ENCODE peak calls at places on chromosome 16, in nine cellular contexts. One of them, this sample, is unnamed.

GRCh38 chr16:813204-813915 is 12.8 kb upstream of the GNG13 start:
- DNase-seq in HCT116: no peak
- DNase-seq in SK-N-SH: peak; percentile 92
- DNase-seq in HL-60: peak; percentile 19
- DNase-seq in GM12878: no peak
- DNase-seq in GM23338: peak; percentile 87
- DNase-seq in Panc1: no peak
- DNase-seq in K562: peak; percentile 84
- DNase-seq in HepG2: peak; percentile 12
- DNase-seq in this sample: no peak

GRCh38 chr16:3012828-3013420 is at the start of gene CLDN9:
- DNase-seq in HCT116: no peak
- DNase-seq in SK-N-SH: no peak
- DNase-seq in HL-60: no peak
- DNase-seq in GM12878: no peak
- DNase-seq in GM23338: peak; percentile 75
- DNase-seq in Panc1: no peak
- DNase-seq in K562: no peak
- DNase-seq in HepG2: no peak
- DNase-seq in this sample: no peak

GRCh38 chr16:56506941-56507340 is 12.9 kb downstream of the BBS2 start:
- DNase-seq in HCT116: no peak
- DNase-seq in SK-N-SH: no peak
- DNase-seq in HL-60: no peak
- DNase-seq in GM12878: no peak
- DNase-seq in GM23338: no peak
- DNase-seq in Panc1: no peak
- DNase-seq in K562: no peak
- DNase-seq in HepG2: no peak
- DNase-seq in this sample: no peak

GRCh38 chr16:57871457-57871856 is 69.2 kb upstream of the KIFC3 start:
- DNase-seq in HCT116: no peak
- DNase-seq in SK-N-SH: no peak
- DNase-seq in HL-60: no peak
- DNase-seq in GM12878: no peak
- DNase-seq in GM23338: no peak
- DNase-seq in Panc1: no peak
- DNase-seq in K562: no peak
- DNase-seq in HepG2: no peak
- DNase-seq in this sample: peak; percentile 52

GRCh38 chr16:69199382-69199781 is 12.4 kb downstream of the SNTB2 start:
- DNase-seq in HCT116: no peak
- DNase-seq in SK-N-SH: no peak
- DNase-seq in HL-60: no peak
- DNase-seq in GM12878: no peak
- DNase-seq in GM23338: no peak
- DNase-seq in Panc1: no peak
- DNase-seq in K562: no peak
- DNase-seq in HepG2: no peak
- DNase-seq in this sample: peak; percentile 23

GRCh38 chr16:71707199-71707598 is 17.3 kb downstream of the PHLPP2 start:
- DNase-seq in HCT116: no peak
- DNase-seq in SK-N-SH: no peak
- DNase-seq in HL-60: no peak
- DNase-seq in GM12878: no peak
- DNase-seq in GM23338: peak; percentile 70
- DNase-seq in Panc1: no peak
- DNase-seq in K562: no peak
- DNase-seq in HepG2: no peak
- DNase-seq in this sample: no peak

GRCh38 chr16:70738083-70738977 is 52.5 kb upstream of the MTSS2 start:
- DNase-seq in HCT116: no peak
- DNase-seq in SK-N-SH: peak; percentile 81
- DNase-seq in HL-60: peak; percentile 77
- DNase-seq in GM12878: no peak
- DNase-seq in GM23338: peak; percentile 81
- DNase-seq in Panc1: no peak
- DNase-seq in K562: peak; percentile 71
- DNase-seq in HepG2: peak; percentile 79
- DNase-seq in this sample: peak; percentile 83

GRCh38 chr16:24668481-24669001 is 60.9 kb upstream of the TNRC6A start:
- DNase-seq in HCT116: no peak
- DNase-seq in SK-N-SH: no peak
- DNase-seq in HL-60: no peak
- DNase-seq in GM12878: no peak
- DNase-seq in GM23338: no peak
- DNase-seq in Panc1: no peak
- DNase-seq in K562: no peak
- DNase-seq in HepG2: no peak
- DNase-seq in this sample: no peak

GRCh38 chr16:72291121-72291520 is 119.2 kb upstream of the PMFBP1 start:
- DNase-seq in HCT116: peak; percentile 44
- DNase-seq in SK-N-SH: no peak
- DNase-seq in HL-60: no peak
- DNase-seq in GM12878: no peak
- DNase-seq in GM23338: peak; percentile 5
- DNase-seq in Panc1: no peak
- DNase-seq in K562: no peak
- DNase-seq in HepG2: no peak
- DNase-seq in this sample: peak; percentile 46

GRCh38 chr16:27450836-27451341 is 48.9 kb downstream of the IL21R start:
- DNase-seq in HCT116: no peak
- DNase-seq in SK-N-SH: no peak
- DNase-seq in HL-60: no peak
- DNase-seq in GM12878: peak; percentile 68
- DNase-seq in GM23338: no peak
- DNase-seq in Panc1: no peak
- DNase-seq in K562: no peak
- DNase-seq in HepG2: no peak
- DNase-seq in this sample: no peak

GRCh38 chr16:17345043-17345442 is 125.7 kb downstream of the XYLT1 start:
- DNase-seq in HCT116: no peak
- DNase-seq in SK-N-SH: no peak
- DNase-seq in HL-60: peak; percentile 67
- DNase-seq in GM12878: no peak
- DNase-seq in GM23338: no peak
- DNase-seq in Panc1: no peak
- DNase-seq in K562: no peak
- DNase-seq in HepG2: no peak
- DNase-seq in this sample: no peak

GRCh38 chr16:88649924-88650748 is 717 bp downstream of the CYBA start:
- DNase-seq in HCT116: no peak
- DNase-seq in SK-N-SH: peak; percentile 71
- DNase-seq in HL-60: peak; percentile 53
- DNase-seq in GM12878: no peak
- DNase-seq in GM23338: peak; percentile 64
- DNase-seq in Panc1: no peak
- DNase-seq in K562: peak; percentile 72
- DNase-seq in HepG2: peak; percentile 43
- DNase-seq in this sample: no peak

GRCh38 chr16:88651989-88652762 is 1.3 kb upstream of the CYBA start:
- DNase-seq in HCT116: no peak
- DNase-seq in SK-N-SH: no peak
- DNase-seq in HL-60: no peak
- DNase-seq in GM12878: no peak
- DNase-seq in GM23338: no peak
- DNase-seq in Panc1: no peak
- DNase-seq in K562: no peak
- DNase-seq in HepG2: no peak
- DNase-seq in this sample: no peak

GRCh38 chr16:88652763-88653065 is 1.9 kb upstream of the CYBA start:
- DNase-seq in HCT116: no peak
- DNase-seq in SK-N-SH: no peak
- DNase-seq in HL-60: no peak
- DNase-seq in GM12878: no peak
- DNase-seq in GM23338: no peak
- DNase-seq in Panc1: no peak
- DNase-seq in K562: no peak
- DNase-seq in HepG2: no peak
- DNase-seq in this sample: no peak

GRCh38 chr16:88650749-88651275 is at the start of gene CYBA:
- DNase-seq in HCT116: peak; percentile 57
- DNase-seq in SK-N-SH: peak; percentile 88
- DNase-seq in HL-60: peak; percentile 67
- DNase-seq in GM12878: peak; percentile 49
- DNase-seq in GM23338: peak; percentile 81
- DNase-seq in Panc1: no peak
- DNase-seq in K562: peak; percentile 96
- DNase-seq in HepG2: peak; percentile 83
- DNase-seq in this sample: peak; percentile 87

GRCh38 chr16:88651276-88651988 is 579 bp upstream of the CYBA start:
- DNase-seq in HCT116: peak; percentile 72
- DNase-seq in SK-N-SH: peak; percentile 65
- DNase-seq in HL-60: no peak
- DNase-seq in GM12878: peak; percentile 92
- DNase-seq in GM23338: peak; percentile 48
- DNase-seq in Panc1: peak; percentile 38
- DNase-seq in K562: peak; percentile 79
- DNase-seq in HepG2: peak; percentile 94
- DNase-seq in this sample: no peak
- TF ChIP-seq REST in HCT116: no peak
- TF ChIP-seq REST in SK-N-SH: no peak
- TF ChIP-seq REST in HL-60: no peak
- TF ChIP-seq REST in GM12878: peak; percentile 28
- TF ChIP-seq REST in GM23338: no peak
- TF ChIP-seq REST in Panc1: no peak
- TF ChIP-seq REST in K562: peak; percentile 51
- TF ChIP-seq REST in HepG2: no peak
- TF ChIP-seq REST in this sample: no peak

GRCh38 chr16:15913046-15913698 is 24.8 kb upstream of the CEP20 start:
- DNase-seq in HCT116: no peak
- DNase-seq in SK-N-SH: no peak
- DNase-seq in HL-60: no peak
- DNase-seq in GM12878: no peak
- DNase-seq in GM23338: no peak
- DNase-seq in Panc1: no peak
- DNase-seq in K562: no peak
- DNase-seq in HepG2: no peak
- DNase-seq in this sample: no peak

GRCh38 chr16:15903960-15904359 is 15.6 kb upstream of the CEP20 start:
- DNase-seq in HCT116: no peak
- DNase-seq in SK-N-SH: no peak
- DNase-seq in HL-60: no peak
- DNase-seq in GM12878: no peak
- DNase-seq in GM23338: no peak
- DNase-seq in Panc1: no peak
- DNase-seq in K562: no peak
- DNase-seq in HepG2: no peak
- DNase-seq in this sample: no peak

GRCh38 chr16:15911198-15911597 is 22.8 kb upstream of the CEP20 start:
- DNase-seq in HCT116: no peak
- DNase-seq in SK-N-SH: no peak
- DNase-seq in HL-60: no peak
- DNase-seq in GM12878: no peak
- DNase-seq in GM23338: no peak
- DNase-seq in Panc1: no peak
- DNase-seq in K562: no peak
- DNase-seq in HepG2: no peak
- DNase-seq in this sample: no peak

GRCh38 chr16:15906439-15906838 is 18.0 kb upstream of the CEP20 start:
- DNase-seq in HCT116: no peak
- DNase-seq in SK-N-SH: no peak
- DNase-seq in HL-60: no peak
- DNase-seq in GM12878: no peak
- DNase-seq in GM23338: no peak
- DNase-seq in Panc1: no peak
- DNase-seq in K562: no peak
- DNase-seq in HepG2: no peak
- DNase-seq in this sample: no peak

DNA sequence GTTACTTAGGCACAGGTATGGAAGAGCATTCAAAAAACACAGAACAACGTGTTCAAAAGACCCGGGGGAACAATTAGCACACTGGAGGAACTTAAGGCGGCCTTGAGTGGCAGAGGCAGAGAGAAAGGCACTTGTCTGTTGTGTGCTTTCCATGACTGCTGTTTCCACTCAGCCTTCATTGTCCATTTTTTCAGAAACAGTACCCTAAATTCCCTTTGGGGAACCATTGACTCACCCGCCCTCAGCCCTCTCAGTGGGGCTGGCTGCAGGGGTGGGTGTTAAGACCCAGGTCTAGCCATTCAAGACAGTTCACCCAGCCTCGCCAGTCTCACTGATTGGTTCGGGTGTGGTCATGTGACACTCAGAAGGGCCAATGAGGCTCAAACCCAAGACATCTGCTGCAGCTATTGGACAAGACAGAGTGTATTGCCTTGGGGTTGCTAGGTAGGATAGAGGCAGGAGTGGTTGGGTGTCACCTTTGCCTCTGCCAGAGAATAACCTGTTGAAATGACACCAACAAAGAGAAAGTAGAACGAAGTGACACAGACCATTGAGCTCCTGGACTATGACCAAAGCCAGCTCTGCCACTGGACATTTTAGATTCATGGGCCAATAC is 19.6 kb upstream of the CEP20 start:
- DNase-seq in HCT116: peak; percentile 91
- DNase-seq in SK-N-SH: peak; percentile 31
- DNase-seq in HL-60: peak; percentile 13
- DNase-seq in GM12878: peak; percentile 97
- DNase-seq in GM23338: peak; percentile 94
- DNase-seq in Panc1: no peak
- DNase-seq in K562: peak; percentile 88
- DNase-seq in HepG2: peak; percentile 89
- DNase-seq in this sample: peak; percentile 55
- TF ChIP-seq REST in HCT116: no peak
- TF ChIP-seq REST in SK-N-SH: no peak
- TF ChIP-seq REST in HL-60: no peak
- TF ChIP-seq REST in GM12878: no peak
- TF ChIP-seq REST in GM23338: no peak
- TF ChIP-seq REST in Panc1: no peak
- TF ChIP-seq REST in K562: no peak
- TF ChIP-seq REST in HepG2: no peak
- TF ChIP-seq REST in this sample: no peak

GRCh38 chr16:13915033-13915635 is 4.8 kb upstream of the ERCC4 start:
- DNase-seq in HCT116: no peak
- DNase-seq in SK-N-SH: no peak
- DNase-seq in HL-60: no peak
- DNase-seq in GM12878: no peak
- DNase-seq in GM23338: no peak
- DNase-seq in Panc1: no peak
- DNase-seq in K562: no peak
- DNase-seq in HepG2: peak; percentile 45
- DNase-seq in this sample: no peak
- TF ChIP-seq REST in HCT116: no peak
- TF ChIP-seq REST in SK-N-SH: no peak
- TF ChIP-seq REST in HL-60: no peak
- TF ChIP-seq REST in GM12878: no peak
- TF ChIP-seq REST in GM23338: no peak
- TF ChIP-seq REST in Panc1: no peak
- TF ChIP-seq REST in K562: no peak
- TF ChIP-seq REST in HepG2: no peak
- TF ChIP-seq REST in this sample: no peak

DNA sequence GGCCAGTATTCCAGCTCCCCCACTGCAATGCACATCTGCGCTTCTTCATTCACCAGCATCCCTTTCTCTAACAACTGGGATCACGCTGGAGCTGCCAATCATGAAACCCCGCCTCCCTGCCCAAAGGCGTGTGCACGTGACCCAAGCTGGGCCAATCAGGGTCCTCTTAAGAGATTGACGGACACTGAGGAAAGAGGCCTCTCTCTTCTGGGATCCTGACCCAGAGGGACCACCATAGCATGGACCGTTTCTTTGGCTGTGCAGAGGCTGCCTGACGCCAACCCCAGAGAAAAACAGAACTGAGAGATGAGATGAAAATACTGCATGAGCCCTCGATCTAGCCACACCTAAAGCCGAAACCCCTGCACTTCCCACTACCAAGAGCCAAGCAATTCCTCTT is 32.0 kb downstream of the COTL1 start:
- DNase-seq in HCT116: peak; percentile 27
- DNase-seq in SK-N-SH: peak; percentile 50
- DNase-seq in HL-60: peak; percentile 22
- DNase-seq in GM12878: no peak
- DNase-seq in GM23338: peak; percentile 95
- DNase-seq in Panc1: no peak
- DNase-seq in K562: peak; percentile 72
- DNase-seq in HepG2: no peak
- DNase-seq in this sample: peak; percentile 40
- TF ChIP-seq REST in HCT116: no peak
- TF ChIP-seq REST in SK-N-SH: no peak
- TF ChIP-seq REST in HL-60: no peak
- TF ChIP-seq REST in GM12878: no peak
- TF ChIP-seq REST in GM23338: no peak
- TF ChIP-seq REST in Panc1: no peak
- TF ChIP-seq REST in K562: no peak
- TF ChIP-seq REST in HepG2: no peak
- TF ChIP-seq REST in this sample: no peak